ENCODE peak calls at places on chromosomes 13 and 19, in ten cellular contexts. V is glutamatergic neuron, P is heart left ventricle, I is mammary epithelial cell, D is nephron progenitor cell, C is RWPE1, X is brain microvascular endothelial cell, E is transverse colon, L is cardiac muscle cell, O is heart right ventricle. S is an unnamed sample.

GRCh38 chr19:47371269-47371668 is 22.2 kb downstream of the DHX34 start:
- DNase-seq in V (no peak), P (no peak), I (no peak), D (no peak), C (no peak), X (no peak), E (no peak), L (no peak), O (no peak), S (no peak)

GRCh38 chr13:31261241-31261640 is 61.5 kb downstream of the B3GLCT start:
- DNase-seq in V (no peak), P (no peak), I (peak; percentile 11), D (no peak), C (no peak), X (no peak), E (no peak), L (no peak), O (no peak), S (no peak)

GRCh38 chr13:44259045-44260042 is 114.3 kb upstream of the SERP2 start:
- DNase-seq in V (no peak), P (no peak), I (peak; percentile 19), D (no peak), C (peak; percentile 25), X (peak; percentile 89), E (peak; percentile 48), L (peak; percentile 66), O (no peak), S (no peak)

GRCh38 chr13:90622547-90622946 is 724.9 kb upstream of the MIR17HG start:
- DNase-seq in V (no peak), P (no peak), I (peak; percentile 62), D (no peak), C (peak; percentile 30), X (no peak), E (no peak), L (peak; percentile 3), O (no peak), S (no peak)

GRCh38 chr13:45297456-45298205 is 43.4 kb downstream of the TPT1 start:
- DNase-seq in V (no peak), P (no peak), I (no peak), D (no peak), C (no peak), X (no peak), E (no peak), L (no peak), O (no peak), S (no peak)

GRCh38 chr13:111269508-111269907 is 50.9 kb upstream of the TEX29 start:
- DNase-seq in V (no peak), P (no peak), I (no peak), D (no peak), C (no peak), X (no peak), E (no peak), L (no peak), O (no peak), S (peak; percentile 59)

GRCh38 chr13:106109391-106109791 is 426.1 kb downstream of the EFNB2 start:
- DNase-seq in V (no peak), P (no peak), I (no peak), D (no peak), C (no peak), X (peak; percentile 59), E (no peak), L (no peak), O (no peak), S (no peak)

GRCh38 chr19:14090509-14091085 is at the start of gene SAMD1:
- DNase-seq in V (peak; percentile 80), P (peak; percentile 97), I (peak; percentile 59), D (peak; percentile 84), C (peak; percentile 91), X (peak; percentile 67), E (peak; percentile 93), L (peak; percentile 96), O (peak; percentile 93), S (peak; percentile 88)

GRCh38 chr13:48842316-48842715 is 133.4 kb upstream of the FNDC3A start:
- DNase-seq in V (no peak), P (no peak), I (no peak), D (no peak), C (no peak), X (no peak), E (no peak), L (no peak), O (no peak), S (no peak)

GRCh38 chr19:18809149-18809978 is 18.3 kb upstream of the COMP start:
- DNase-seq in V (no peak), P (peak; percentile 58), I (peak; percentile 62), D (no peak), C (no peak), X (peak; percentile 13), E (peak; percentile 36), L (peak; percentile 94), O (no peak), S (no peak)

GRCh38 chr19:44741841-44742352 is 6.6 kb upstream of the BCL3 start:
- DNase-seq in V (no peak), P (peak; percentile 98), I (peak; percentile 99), D (no peak), C (peak; percentile 94), X (peak; percentile 98), E (peak; percentile 97), L (peak; percentile 100), O (peak; percentile 98), S (peak; percentile 72)

GRCh38 chr19:410243-410781 is 1.4 kb upstream of the C2CD4C start:
- DNase-seq in V (peak; percentile 41), P (peak; percentile 21), I (no peak), D (no peak), C (no peak), X (no peak), E (no peak), L (no peak), O (no peak), S (no peak)

GRCh38 chr13:101691326-101691725 is 238.9 kb downstream of the ITGBL1 start:
- DNase-seq in V (no peak), P (no peak), I (peak; percentile 23), D (no peak), C (no peak), X (no peak), E (no peak), L (no peak), O (no peak), S (no peak)

GRCh38 chr19:48556163-48556562 is 4.2 kb downstream of the SULT2B1 start:
- DNase-seq in V (peak; percentile 52), P (no peak), I (peak; percentile 60), D (no peak), C (peak; percentile 79), X (peak; percentile 41), E (peak; percentile 61), L (peak; percentile 60), O (no peak), S (peak; percentile 84)

GRCh38 chr13:112160558-112160957 is 93.6 kb downstream of the SOX1 start:
- DNase-seq in V (peak; percentile 64), P (no peak), I (no peak), D (no peak), C (no peak), X (no peak), E (no peak), L (no peak), O (no peak), S (no peak)

GRCh38 chr13:46866150-46866549 is 30.7 kb downstream of the HTR2A start:
- DNase-seq in V (peak; percentile 54), P (peak; percentile 36), I (peak; percentile 57), D (peak; percentile 8), C (peak; percentile 29), X (peak; percentile 21), E (peak; percentile 11), L (peak; percentile 85), O (no peak), S (peak; percentile 62)

GRCh38 chr19:47885067-47885463 is 1.1 kb downstream of the SULT2A1 start:
- DNase-seq in V (no peak), P (no peak), I (no peak), D (no peak), C (no peak), X (no peak), E (no peak), L (no peak), O (no peak), S (no peak)

GRCh38 chr19:4524808-4525562 is 6.7 kb upstream of the PLIN4 start:
- DNase-seq in V (peak; percentile 90), P (peak; percentile 71), I (peak; percentile 30), D (peak; percentile 80), C (peak; percentile 49), X (peak; percentile 28), E (peak; percentile 66), L (peak; percentile 61), O (peak; percentile 49), S (peak; percentile 92)

DNA sequence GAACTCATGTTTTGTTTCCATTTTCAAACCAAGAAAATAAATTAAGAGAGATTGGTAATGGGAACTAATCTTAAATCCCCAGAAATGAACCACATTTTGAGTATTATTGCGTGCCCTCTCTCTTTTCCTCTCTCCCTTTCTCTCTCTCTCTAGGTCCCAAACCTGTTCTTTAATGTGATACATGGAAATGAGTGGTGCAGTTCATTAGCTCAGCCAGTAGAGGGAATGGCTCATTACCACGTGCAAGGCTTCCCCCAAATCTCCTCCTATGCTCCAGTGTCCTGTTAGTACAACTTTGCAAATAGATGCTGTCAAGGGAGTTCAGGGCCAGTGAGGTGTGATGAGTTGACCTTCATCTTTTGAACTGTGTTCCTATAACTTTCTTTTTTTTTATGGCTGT is 178.4 kb downstream of the FGF9 start:
- DNase-seq in V (no peak), P (no peak), I (peak; percentile 11), D (peak; percentile 6), C (peak; percentile 31), X (no peak), E (no peak), L (peak; percentile 6), O (no peak), S (peak; percentile 52)
- TF ChIP-seq CTCF in V (peak; percentile 78), P (peak; percentile 39), I (peak; percentile 18), D (peak; percentile 60), C (peak; percentile 22), X (peak; percentile 14), E (peak; percentile 66), L (peak; percentile 18), O (peak; percentile 40), S (peak; percentile 83)

GRCh38 chr13:92355213-92355612 is 871.4 kb upstream of the GPC6 start:
- DNase-seq in V (peak; percentile 23), P (no peak), I (no peak), D (no peak), C (no peak), X (peak; percentile 32), E (peak; percentile 25), L (peak; percentile 84), O (no peak), S (peak; percentile 76)
- TF ChIP-seq CTCF in V (no peak), P (peak; percentile 11), I (no peak), D (no peak), C (no peak), X (peak; percentile 82), E (peak; percentile 28), L (peak; percentile 77), O (peak; percentile 36), S (peak; percentile 77)

DNA sequence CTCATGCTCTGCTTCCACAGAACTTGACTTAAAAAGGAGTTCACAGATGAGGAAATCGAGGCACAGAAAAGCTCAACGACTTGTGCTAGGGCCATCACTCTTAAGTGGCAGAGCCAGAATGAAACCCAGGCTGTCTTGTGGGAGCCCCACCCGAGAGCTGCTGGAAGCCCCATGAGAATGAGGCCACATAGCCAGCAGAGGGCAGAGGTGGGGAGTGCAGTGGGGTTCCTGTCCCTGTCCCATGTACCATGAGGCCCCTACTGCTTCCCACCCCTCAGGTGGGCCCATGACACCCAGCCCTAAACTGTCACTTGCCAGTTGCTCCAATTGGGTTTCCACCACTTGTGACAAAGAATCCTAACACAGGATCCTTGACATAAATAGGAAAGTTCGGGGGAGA is 175.9 kb downstream of the IRS2 start:
- DNase-seq in V (no peak), P (peak; percentile 51), I (no peak), D (peak; percentile 7), C (no peak), X (no peak), E (peak; percentile 55), L (peak; percentile 19), O (peak; percentile 23), S (peak; percentile 84)
- TF ChIP-seq CTCF in V (no peak), P (peak; percentile 28), I (peak; percentile 22), D (no peak), C (no peak), X (peak; percentile 61), E (peak; percentile 44), L (peak; percentile 40), O (peak; percentile 24), S (peak; percentile 81)

GRCh38 chr13:30115257-30115600 is 192.1 kb downstream of the KATNAL1 start:
- DNase-seq in V (no peak), P (no peak), I (no peak), D (no peak), C (no peak), X (no peak), E (no peak), L (no peak), O (no peak), S (no peak)
- TF ChIP-seq CTCF in V (no peak), P (no peak), I (no peak), D (no peak), C (peak; percentile 55), X (no peak), E (peak; percentile 21), L (no peak), O (no peak), S (no peak)